ENCODE peak calls at places on chromosome 15, in four cellular contexts. One of them, this sample, is unnamed.

GRCh38 chr15:57343526-57343925 is 32.8 kb upstream of the CGNL1 start:
- DNase-seq in GM12865: no peak
- DNase-seq in GM23248: no peak
- DNase-seq in MG63: no peak
- DNase-seq in this sample: no peak

GRCh38 chr15:50607129-50607528 is 60.7 kb upstream of the USP50 start:
- DNase-seq in GM12865: no peak
- DNase-seq in GM23248: no peak
- DNase-seq in MG63: no peak
- DNase-seq in this sample: no peak

GRCh38 chr15:34951993-34952392 is 17.5 kb downstream of the AQR start:
- DNase-seq in GM12865: no peak
- DNase-seq in GM23248: peak; percentile 31
- DNase-seq in MG63: no peak
- DNase-seq in this sample: no peak

GRCh38 chr15:76575177-76576078 is 238.9 kb downstream of the ISL2 start:
- DNase-seq in GM12865: peak; percentile 79
- DNase-seq in GM23248: no peak
- DNase-seq in MG63: no peak
- DNase-seq in this sample: no peak

GRCh38 chr15:69224383-69224782 is 63.9 kb downstream of the GLCE start:
- DNase-seq in GM12865: no peak
- DNase-seq in GM23248: no peak
- DNase-seq in MG63: no peak
- DNase-seq in this sample: no peak

GRCh38 chr15:23859008-23859407 is 171.9 kb upstream of the NDN start:
- DNase-seq in GM12865: no peak
- DNase-seq in GM23248: no peak
- DNase-seq in MG63: no peak
- DNase-seq in this sample: no peak

GRCh38 chr15:68234060-68234459 is 4.5 kb upstream of the CLN6 start:
- DNase-seq in GM12865: no peak
- DNase-seq in GM23248: no peak
- DNase-seq in MG63: no peak
- DNase-seq in this sample: no peak

GRCh38 chr15:37891754-37892368 is 42.6 kb upstream of the TMCO5A start:
- DNase-seq in GM12865: peak; percentile 26
- DNase-seq in GM23248: peak; percentile 81
- DNase-seq in MG63: no peak
- DNase-seq in this sample: peak; percentile 35

GRCh38 chr15:85692873-85693272 is 101.9 kb downstream of the KLHL25 start:
- DNase-seq in GM12865: peak; percentile 92
- DNase-seq in GM23248: no peak
- DNase-seq in MG63: no peak
- DNase-seq in this sample: no peak

GRCh38 chr15:59741274-59741906 is 52.3 kb upstream of the BNIP2 start:
- DNase-seq in GM12865: no peak
- DNase-seq in GM23248: peak; percentile 38
- DNase-seq in MG63: peak; percentile 56
- DNase-seq in this sample: peak; percentile 32

GRCh38 chr15:101049856-101050646 is 130.9 kb downstream of the LRRK1 start:
- DNase-seq in GM12865: no peak
- DNase-seq in GM23248: no peak
- DNase-seq in MG63: no peak
- DNase-seq in this sample: no peak

GRCh38 chr15:25182098-25182478 is 227.3 kb downstream of the SNRPN start:
- DNase-seq in GM12865: no peak
- DNase-seq in GM23248: no peak
- DNase-seq in MG63: no peak
- DNase-seq in this sample: no peak

GRCh38 chr15:42137461-42138261 is 18.8 kb downstream of the PLA2G4F start:
- DNase-seq in GM12865: peak; percentile 41
- DNase-seq in GM23248: peak; percentile 81
- DNase-seq in MG63: no peak
- DNase-seq in this sample: peak; percentile 42

GRCh38 chr15:70742928-70743327 is 20.4 kb downstream of the UACA start:
- DNase-seq in GM12865: peak; percentile 7
- DNase-seq in GM23248: peak; percentile 36
- DNase-seq in MG63: no peak
- DNase-seq in this sample: no peak

GRCh38 chr15:71137138-71137518 is 21.9 kb downstream of the THSD4 start:
- DNase-seq in GM12865: no peak
- DNase-seq in GM23248: no peak
- DNase-seq in MG63: no peak
- DNase-seq in this sample: no peak

GRCh38 chr15:95770191-95770590 is 560.3 kb upstream of the NR2F2 start:
- DNase-seq in GM12865: no peak
- DNase-seq in GM23248: peak; percentile 36
- DNase-seq in MG63: peak; percentile 5
- DNase-seq in this sample: no peak

GRCh38 chr15:89781891-89782618 is 5.9 kb downstream of the MESP2 start:
- DNase-seq in GM12865: peak; percentile 59
- DNase-seq in GM23248: peak; percentile 92
- DNase-seq in MG63: peak; percentile 53
- DNase-seq in this sample: no peak

GRCh38 chr15:79635897-79636596 is 203.9 kb downstream of the MINAR1 start:
- DNase-seq in GM12865: no peak
- DNase-seq in GM23248: peak; percentile 55
- DNase-seq in MG63: peak; percentile 57
- DNase-seq in this sample: peak; percentile 10

DNA sequence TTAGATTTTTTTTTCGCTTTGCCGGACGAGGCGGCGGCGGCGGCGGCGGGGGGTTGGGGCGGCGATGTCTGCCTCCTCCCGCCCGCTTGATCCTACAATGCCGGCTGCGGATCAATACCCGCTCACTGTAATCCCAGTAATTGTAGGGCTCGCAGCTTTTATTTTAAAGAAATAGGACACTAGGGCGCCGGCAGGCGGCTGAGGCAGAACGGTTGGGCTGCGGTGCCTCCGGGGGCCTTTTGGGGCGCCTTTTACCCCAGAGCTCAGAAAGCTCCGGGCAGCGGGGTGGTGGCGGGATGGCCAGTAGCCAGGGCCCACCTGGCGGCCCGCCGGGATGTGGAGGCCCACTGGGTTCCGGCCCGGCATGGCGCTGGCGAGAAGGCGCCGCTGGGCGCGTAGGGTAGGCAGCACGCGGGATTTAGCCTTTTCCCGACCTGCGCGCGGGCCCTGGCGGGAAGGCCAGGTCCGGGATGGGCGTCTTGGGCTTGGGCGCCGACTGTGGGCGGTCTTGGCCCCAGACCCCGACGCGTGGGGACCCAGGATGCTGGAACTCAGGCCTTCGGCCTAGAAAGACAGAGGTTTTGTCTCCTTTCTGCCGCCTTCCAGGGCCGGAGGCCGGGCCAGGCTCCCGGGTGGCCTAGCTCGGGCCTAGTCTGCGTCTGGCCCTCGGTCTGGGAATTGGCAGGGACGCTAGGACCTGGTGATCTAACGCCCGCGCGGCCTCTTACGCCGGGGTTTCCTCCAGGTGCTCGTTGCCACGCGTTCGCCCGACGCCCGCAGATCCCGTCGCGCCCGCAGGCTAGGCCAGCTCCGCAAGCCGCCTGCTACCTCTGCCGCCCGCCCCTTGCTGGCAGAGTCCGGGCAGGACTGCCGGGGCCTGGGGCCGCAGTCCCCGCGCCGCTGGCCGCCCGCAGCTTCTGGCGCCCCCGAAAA is 15.5 kb upstream of the ONECUT1 start:
- DNase-seq in GM12865: no peak
- DNase-seq in GM23248: peak; percentile 32
- DNase-seq in MG63: no peak
- DNase-seq in this sample: no peak
- H3K4me3 ChIP-seq in GM12865: no peak overlapping the region
- H3K4me3 ChIP-seq in GM23248: no peak overlapping the region
- H3K4me3 ChIP-seq in MG63: no peak overlapping the region
- H3K4me3 ChIP-seq in this sample: no peak overlapping the region

DNA sequence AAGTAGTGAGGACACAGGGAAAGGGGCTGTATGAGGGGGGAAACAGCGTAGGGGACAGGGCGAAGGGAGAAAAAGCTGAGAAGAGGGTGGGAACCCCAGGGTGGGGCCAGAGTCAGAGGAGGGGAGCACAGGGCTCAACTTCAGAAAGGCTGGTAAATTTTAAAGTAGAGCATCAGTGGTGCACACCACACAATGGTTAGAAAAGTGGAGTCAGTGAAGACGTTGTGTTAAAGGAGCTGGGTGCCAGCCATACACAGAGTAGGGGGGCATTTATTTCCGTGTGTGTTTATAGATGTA is 3.0 kb upstream of the RPP25 start:
- DNase-seq in GM12865: no peak
- DNase-seq in GM23248: no peak
- DNase-seq in MG63: no peak
- DNase-seq in this sample: no peak
- H3K4me3 ChIP-seq in GM12865: no peak overlapping the region
- H3K4me3 ChIP-seq in GM23248: no peak overlapping the region
- H3K4me3 ChIP-seq in MG63: no peak overlapping the region
- H3K4me3 ChIP-seq in this sample: no peak overlapping the region

DNA sequence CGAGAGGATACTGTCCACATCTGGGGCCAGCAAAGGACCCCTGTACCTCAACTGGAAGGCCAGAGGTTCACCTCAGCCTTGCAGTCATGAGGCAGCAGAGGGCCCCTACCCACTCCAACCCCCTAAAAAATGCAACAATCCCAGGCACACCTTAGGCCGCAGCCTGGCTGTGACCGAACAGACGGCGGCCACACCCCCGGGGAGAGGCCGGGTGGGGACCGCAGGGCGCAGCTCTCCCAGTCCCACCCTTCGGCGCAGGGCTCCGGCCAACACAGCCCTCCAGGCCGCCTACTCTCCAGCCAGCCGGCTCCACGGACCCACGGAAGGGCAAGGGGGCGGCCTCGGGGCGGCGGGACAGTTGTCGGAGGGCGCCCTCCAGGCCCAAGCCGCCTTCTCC is 457 bp upstream of the DNAJA4 start:
- DNase-seq in GM12865: no peak
- DNase-seq in GM23248: no peak
- DNase-seq in MG63: no peak
- DNase-seq in this sample: no peak
- H3K4me3 ChIP-seq in GM12865: peak overlapping the region; percentile 79
- H3K4me3 ChIP-seq in GM23248: peak overlapping the region; percentile 69
- H3K4me3 ChIP-seq in MG63: no peak overlapping the region
- H3K4me3 ChIP-seq in this sample: no peak overlapping the region

DNA sequence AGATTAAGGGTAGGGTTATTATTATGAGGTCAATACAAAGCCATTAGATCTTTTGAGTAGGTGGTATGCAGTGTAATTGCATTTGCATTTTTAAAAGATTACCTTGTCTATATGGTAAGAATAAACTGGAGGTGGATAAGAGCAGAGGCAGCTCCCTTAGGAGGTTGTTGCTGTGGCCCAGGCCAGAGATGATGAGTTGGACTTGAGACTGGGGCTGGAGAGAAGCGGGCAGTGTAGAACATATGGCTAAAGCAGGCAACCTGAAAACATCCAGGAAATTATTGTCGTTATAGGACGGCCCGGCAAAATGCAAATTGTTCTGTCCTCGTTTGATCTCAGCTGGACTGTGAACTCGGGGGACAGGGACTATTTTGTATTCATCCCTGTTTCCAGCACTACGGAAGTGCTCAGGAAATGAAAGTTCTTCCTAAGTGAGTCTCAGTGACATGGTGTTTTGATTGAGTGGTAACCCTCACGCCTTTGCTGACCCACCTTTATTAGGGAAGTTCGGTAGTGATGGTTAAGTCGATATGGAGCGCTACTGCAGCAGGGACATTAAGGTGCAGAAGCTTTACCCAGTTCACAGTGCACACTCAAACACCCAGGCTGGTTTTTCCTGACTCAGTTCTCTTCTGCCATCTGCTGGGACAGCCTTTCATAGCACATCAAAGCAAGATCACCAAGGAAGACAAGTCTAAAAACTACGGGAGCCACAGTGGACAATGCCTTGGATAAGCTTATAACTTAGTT is 27.2 kb upstream of the VPS33B start:
- DNase-seq in GM12865: peak; percentile 77
- DNase-seq in GM23248: peak; percentile 70
- DNase-seq in MG63: peak; percentile 32
- DNase-seq in this sample: peak; percentile 64
- H3K4me3 ChIP-seq in GM12865: no peak overlapping the region
- H3K4me3 ChIP-seq in GM23248: no peak overlapping the region
- H3K4me3 ChIP-seq in MG63: no peak overlapping the region
- H3K4me3 ChIP-seq in this sample: no peak overlapping the region

GRCh38 chr15:26869628-26870027 is 2.8 kb downstream of the GABRA5 start:
- DNase-seq in GM12865: no peak
- DNase-seq in GM23248: no peak
- DNase-seq in MG63: no peak
- DNase-seq in this sample: no peak

GRCh38 chr15:26866298-26867198 is at the start of gene GABRA5:
- DNase-seq in GM12865: no peak
- DNase-seq in GM23248: peak; percentile 49
- DNase-seq in MG63: no peak
- DNase-seq in this sample: no peak

GRCh38 chr15:26870346-26870745 is 3.5 kb downstream of the GABRA5 start:
- DNase-seq in GM12865: no peak
- DNase-seq in GM23248: no peak
- DNase-seq in MG63: no peak
- DNase-seq in this sample: no peak

GRCh38 chr15:26867199-26868007 is 541 bp downstream of the GABRA5 start:
- DNase-seq in GM12865: no peak
- DNase-seq in GM23248: peak; percentile 41
- DNase-seq in MG63: no peak
- DNase-seq in this sample: no peak

GRCh38 chr15:26868029-26868685 is 1.3 kb downstream of the GABRA5 start:
- DNase-seq in GM12865: no peak
- DNase-seq in GM23248: no peak
- DNase-seq in MG63: no peak
- DNase-seq in this sample: no peak
- H3K4me3 ChIP-seq in GM12865: no peak overlapping the region
- H3K4me3 ChIP-seq in GM23248: no peak overlapping the region
- H3K4me3 ChIP-seq in MG63: no peak overlapping the region
- H3K4me3 ChIP-seq in this sample: no peak overlapping the region

GRCh38 chr15:78007965-78008886 is 69.3 kb downstream of the TBC1D2B start:
- DNase-seq in GM12865: no peak
- DNase-seq in GM23248: peak; percentile 95
- DNase-seq in MG63: peak; percentile 90
- DNase-seq in this sample: no peak

GRCh38 chr15:78007211-78007956 is 70.1 kb downstream of the TBC1D2B start:
- DNase-seq in GM12865: no peak
- DNase-seq in GM23248: no peak
- DNase-seq in MG63: no peak
- DNase-seq in this sample: no peak

GRCh38 chr15:78016860-78017259 is 60.7 kb downstream of the TBC1D2B start:
- DNase-seq in GM12865: no peak
- DNase-seq in GM23248: no peak
- DNase-seq in MG63: no peak
- DNase-seq in this sample: no peak

GRCh38 chr15:78010112-78010511 is 67.4 kb downstream of the TBC1D2B start:
- DNase-seq in GM12865: no peak
- DNase-seq in GM23248: no peak
- DNase-seq in MG63: no peak
- DNase-seq in this sample: no peak

GRCh38 chr15:78012643-78013077 is 64.9 kb downstream of the TBC1D2B start:
- DNase-seq in GM12865: no peak
- DNase-seq in GM23248: no peak
- DNase-seq in MG63: no peak
- DNase-seq in this sample: no peak
- H3K4me3 ChIP-seq in GM12865: no peak overlapping the region
- H3K4me3 ChIP-seq in GM23248: no peak overlapping the region
- H3K4me3 ChIP-seq in MG63: no peak overlapping the region
- H3K4me3 ChIP-seq in this sample: no peak overlapping the region

GRCh38 chr15:63052961-63053698 is 10.6 kb downstream of the TPM1 start:
- DNase-seq in GM12865: no peak
- DNase-seq in GM23248: peak; percentile 80
- DNase-seq in MG63: peak; percentile 30
- DNase-seq in this sample: no peak
- H3K4me3 ChIP-seq in GM12865: no peak overlapping the region
- H3K4me3 ChIP-seq in GM23248: peak overlapping the region; percentile 99
- H3K4me3 ChIP-seq in MG63: no peak overlapping the region
- H3K4me3 ChIP-seq in this sample: no peak overlapping the region

GRCh38 chr15:74122403-74123130 is 7.8 kb upstream of the ISLR2 start:
- DNase-seq in GM12865: no peak
- DNase-seq in GM23248: no peak
- DNase-seq in MG63: no peak
- DNase-seq in this sample: no peak
- H3K4me3 ChIP-seq in GM12865: no peak overlapping the region
- H3K4me3 ChIP-seq in GM23248: no peak overlapping the region
- H3K4me3 ChIP-seq in MG63: no peak overlapping the region
- H3K4me3 ChIP-seq in this sample: no peak overlapping the region

This sample was measured in Jurkat, Clone E6-1.